ENCODE peak calls at places on chromosomes 16 and 17, in nine cellular contexts. C, U, L, Y, I, A, B, V and S are unnamed samples.

GRCh38 chr17:58413684-58414083 is 3.6 kb downstream of the RNF43 start:
- DNase-seq in B (no peak), V (no peak), A (no peak), L (no peak), U (no peak), Y (no peak), C (no peak), I (no peak), S (no peak)

GRCh38 chr16:83561876-83562275 is 245.9 kb upstream of the HSBP1 start:
- DNase-seq in U (peak; percentile 10), C (no peak), B (no peak), V (no peak), Y (peak; percentile 76), L (no peak), A (no peak), I (no peak), S (no peak)

GRCh38 chr17:9158545-9159452 is 137.5 kb downstream of the NTN1 start:
- DNase-seq in Y (no peak), U (peak; percentile 53), V (no peak), L (no peak), A (peak; percentile 15), I (no peak), C (no peak), B (no peak), S (no peak)

GRCh38 chr16:79372504-79373184 is 227.9 kb downstream of the MAF start:
- DNase-seq in B (peak; percentile 29), U (no peak), I (no peak), V (peak; percentile 22), A (no peak), Y (no peak), C (no peak), L (peak; percentile 8), S (no peak)

GRCh38 chr16:67486805-67487204 is 3.5 kb upstream of the AGRP start:
- DNase-seq in C (no peak), I (no peak), U (no peak), A (peak; percentile 57), L (no peak), V (no peak), Y (no peak), B (no peak), S (no peak)

GRCh38 chr17:73833779-73834613 is 189.8 kb upstream of the SDK2 start:
- DNase-seq in V (no peak), L (no peak), I (no peak), B (no peak), A (no peak), U (no peak), Y (no peak), C (no peak), S (no peak)

GRCh38 chr16:65876624-65877023 is 489.9 kb upstream of the CDH5 start:
- DNase-seq in A (no peak), I (no peak), L (no peak), Y (no peak), C (no peak), V (no peak), U (no peak), B (no peak), S (no peak)

GRCh38 chr16:82157836-82158235 is 12.2 kb downstream of the MPHOSPH6 start:
- DNase-seq in A (no peak), C (no peak), I (no peak), L (no peak), U (no peak), V (no peak), B (no peak), Y (no peak), S (no peak)

GRCh38 chr16:27822529-27823437 is 240.7 kb downstream of the GSG1L start:
- DNase-seq in U (peak; percentile 15), L (no peak), Y (no peak), A (peak; percentile 50), B (no peak), C (no peak), V (no peak), I (no peak), S (no peak)

GRCh38 chr17:47731396-47731795 is 1.6 kb upstream of the TBX21 start:
- DNase-seq in B (no peak), V (no peak), I (no peak), Y (no peak), L (no peak), C (peak; percentile 21), U (no peak), A (peak; percentile 63), S (no peak)

GRCh38 chr17:2883544-2884203 is 87.4 kb downstream of the RAP1GAP2 start:
- DNase-seq in Y (no peak), A (peak; percentile 96), B (no peak), I (peak; percentile 73), V (no peak), L (peak; percentile 83), C (no peak), U (peak; percentile 70), S (no peak)

GRCh38 chr17:1211287-1211686 is 31.5 kb upstream of the ABR start:
- DNase-seq in U (no peak), B (no peak), V (no peak), Y (no peak), I (no peak), C (no peak), A (peak; percentile 15), L (no peak), S (no peak)
- H3K27me3 ChIP-seq in U (no peaks in the 10 kb centered on the region), B (no peaks in the 10 kb centered on the region), V (no peaks in the 10 kb centered on the region), Y (no peaks in the 10 kb centered on the region), I (no peaks in the 10 kb centered on the region), C (no peaks in the 10 kb centered on the region), A (peaks cover 28% of the 10 kb centered on the region), L (no peaks in the 10 kb centered on the region), S (no peaks in the 10 kb centered on the region)

GRCh38 chr17:33262724-33263123 is 30.4 kb downstream of the ASIC2 start:
- DNase-seq in A (no peak), C (no peak), V (no peak), U (no peak), I (no peak), B (no peak), L (no peak), Y (no peak), S (no peak)

GRCh38 chr17:33266116-33266515 is 27.0 kb downstream of the ASIC2 start:
- DNase-seq in Y (no peak), B (no peak), C (no peak), A (no peak), L (no peak), V (no peak), U (no peak), I (no peak), S (no peak)

GRCh38 chr17:33258291-33258690 is 34.8 kb downstream of the ASIC2 start:
- DNase-seq in I (no peak), C (no peak), B (no peak), Y (no peak), L (no peak), V (no peak), U (no peak), A (no peak), S (no peak)

GRCh38 chr17:33260638-33261037 is 32.5 kb downstream of the ASIC2 start:
- DNase-seq in C (peak; percentile 52), L (no peak), I (no peak), V (no peak), A (no peak), B (no peak), U (no peak), Y (no peak), S (no peak)

DNA sequence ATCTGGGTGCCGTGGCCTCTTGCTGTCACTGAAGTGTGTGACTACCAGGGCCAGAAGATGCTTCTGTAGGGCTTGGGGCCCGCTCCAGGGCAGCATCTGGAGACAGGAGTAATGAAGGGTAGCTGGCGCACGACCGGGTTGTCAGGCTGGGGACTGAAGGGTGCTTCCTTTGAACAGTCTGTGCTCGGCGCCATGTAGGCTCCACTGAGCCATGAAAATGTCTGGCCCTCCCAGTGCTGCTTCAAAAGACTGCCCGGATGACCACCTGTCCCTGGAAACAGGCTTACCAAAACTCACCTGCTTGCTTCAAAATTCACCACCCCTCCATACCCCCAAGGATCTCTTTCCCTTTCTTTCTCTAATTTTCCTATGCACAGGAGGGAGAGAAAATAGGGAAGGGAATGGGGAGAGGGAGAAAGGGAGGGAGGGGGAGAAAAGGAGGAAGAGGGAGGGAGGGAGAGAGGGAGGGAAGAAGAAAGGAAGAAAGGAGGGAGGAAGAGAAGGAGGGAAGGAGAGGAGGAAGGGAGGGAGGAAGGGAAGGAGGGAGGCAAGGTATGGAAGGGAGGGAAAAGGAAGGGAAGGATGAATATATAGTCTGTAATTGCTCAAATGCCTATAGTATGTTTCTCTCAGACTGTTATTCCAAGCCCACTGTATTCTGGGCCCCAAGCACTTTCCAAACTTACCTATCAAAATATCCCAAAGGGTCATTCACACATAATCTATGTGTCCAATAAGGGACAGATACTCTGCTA is 31.0 kb downstream of the ASIC2 start:
- DNase-seq in I (no peak), L (no peak), A (no peak), Y (no peak), V (no peak), U (no peak), B (no peak), C (no peak), S (no peak)
- H3K27me3 ChIP-seq in I (no peaks in the 10 kb centered on the region), L (no peaks in the 10 kb centered on the region), A (no peaks in the 10 kb centered on the region), Y (peaks cover 8% of the 10 kb centered on the region), V (no peaks in the 10 kb centered on the region), U (no peaks in the 10 kb centered on the region), B (no peaks in the 10 kb centered on the region), C (no peaks in the 10 kb centered on the region), S (no peaks in the 10 kb centered on the region)

GRCh38 chr16:24141466-24141865 is 114.7 kb upstream of the CACNG3 start:
- DNase-seq in U (no peak), A (no peak), I (no peak), L (no peak), V (no peak), Y (no peak), B (no peak), C (no peak), S (no peak)
- H3K27me3 ChIP-seq in U (peaks cover 9% of the 10 kb centered on the region), A (no peaks in the 10 kb centered on the region), I (no peaks in the 10 kb centered on the region), L (no peaks in the 10 kb centered on the region), V (no peaks in the 10 kb centered on the region), Y (no peaks in the 10 kb centered on the region), B (no peaks in the 10 kb centered on the region), C (no peaks in the 10 kb centered on the region), S (no peaks in the 10 kb centered on the region)

DNA sequence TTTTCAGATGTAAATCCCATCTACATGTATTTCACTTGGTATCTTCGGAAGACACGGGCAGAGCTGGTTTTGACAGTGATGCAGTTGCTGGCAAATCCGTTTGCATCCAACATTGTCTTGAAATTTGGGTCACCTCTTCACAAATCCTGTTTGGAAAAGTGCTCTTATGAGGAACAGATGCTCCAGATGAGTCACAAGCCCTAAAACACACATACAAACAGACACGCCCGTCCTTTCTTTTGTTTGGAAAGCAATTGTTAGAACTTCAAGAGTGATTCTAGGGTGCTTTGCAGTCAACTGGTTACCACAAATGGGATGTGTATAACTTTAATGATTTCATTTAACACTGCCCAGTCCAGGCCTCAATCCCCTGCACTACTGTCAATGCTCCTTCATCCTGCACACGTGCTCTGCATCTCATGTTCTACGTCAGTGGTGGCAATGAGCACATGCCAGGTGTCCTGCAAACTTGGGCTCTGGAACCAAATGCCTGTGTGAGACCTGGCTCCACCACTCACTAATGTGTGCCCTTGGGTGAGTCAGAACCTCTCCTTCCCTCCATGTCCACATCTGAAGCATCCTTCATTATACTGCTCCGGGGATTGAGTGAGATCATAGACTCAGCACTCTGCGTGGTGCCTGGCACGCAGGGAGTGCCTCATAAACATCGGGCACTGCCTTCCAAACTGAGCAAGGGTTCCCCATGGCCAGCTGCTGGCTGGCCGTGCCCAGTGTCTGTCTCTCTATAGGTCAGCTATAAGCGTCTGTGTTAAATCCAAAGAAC is 19.3 kb upstream of the FOXF1 start:
- DNase-seq in L (no peak), I (no peak), B (no peak), A (peak; percentile 51), V (no peak), C (no peak), U (peak; percentile 15), Y (no peak), S (no peak)
- H3K27me3 ChIP-seq in L (no peaks in the 10 kb centered on the region), I (peaks cover 7% of the 10 kb centered on the region), B (peaks cover 4% of the 10 kb centered on the region), A (peaks cover 96% of the 10 kb centered on the region), V (peaks cover 10% of the 10 kb centered on the region), C (peaks cover 58% of the 10 kb centered on the region), U (peaks cover 92% of the 10 kb centered on the region), Y (peaks cover 100% of the 10 kb centered on the region), S (peaks cover 98% of the 10 kb centered on the region)